ENCODE peak calls at places on chromosomes 2 and 18, in eight cellular contexts. O is KBM-7; N is heart right ventricle; K is Kasumi-1; L is activated T-helper 2 cell treated with anti-CD3 and anti-CD28 coated beads, Interferon-gamma antibody, Interleukin-2, Interleukin-4, amounts not matched to agents 10 μg/mL and 5 μg/mL and 100 μg/mL, durations not matched to agents 14 hours and 24 hours and 36 hours; C is T follicular helper cell; V is T-helper 1 cell; Z is NCI-H1092. S is an unnamed sample.

GRCh38 chr18:12264854-12265253 is 10.7 kb downstream of the CIDEA start:
- DNase-seq in K (no peak), L (no peak), Z (no peak), V (no peak), C (no peak), N (no peak), O (no peak), S (no peak)

GRCh38 chr2:221097568-221097915 is 474.6 kb downstream of the EPHA4 start:
- DNase-seq in N (no peak), V (no peak), L (no peak), C (no peak), O (no peak), K (no peak), Z (no peak), S (no peak)

GRCh38 chr2:44793322-44793870 is 148.1 kb upstream of the SIX3 start:
- DNase-seq in L (no peak), N (no peak), Z (no peak), C (no peak), K (peak), V (no peak), O (peak), S (no peak)

GRCh38 chr18:47594063-47594462 is 336.4 kb downstream of the SMAD2 start:
- DNase-seq in K (no peak), C (no peak), L (no peak), N (no peak), O (no peak), Z (peak), V (no peak), S (peak)

GRCh38 chr2:218981390-218982311 is 3.3 kb downstream of the FEV start:
- DNase-seq in C (peak), V (no peak), N (no peak), L (no peak), Z (no peak), O (no peak), K (no peak), S (no peak)

GRCh38 chr2:215156453-215156852 is 18.0 kb upstream of the ABCA12 start:
- DNase-seq in O (no peak), K (no peak), L (no peak), N (no peak), V (no peak), Z (no peak), C (no peak), S (no peak)

GRCh38 chr2:235446082-235446481 is 47.8 kb upstream of the AGAP1 start:
- DNase-seq in K (no peak), N (no peak), C (no peak), O (no peak), Z (no peak), V (no peak), L (no peak), S (no peak)

GRCh38 chr18:10015288-10015701 is 101.5 kb downstream of the VAPA start:
- DNase-seq in C (no peak), L (no peak), Z (no peak), O (no peak), V (no peak), N (no peak), K (no peak), S (no peak)

GRCh38 chr2:218648473-218649100 is 10.8 kb downstream of the ZNF142 start:
- DNase-seq in V (peak), N (no peak), O (peak), Z (no peak), K (peak), C (peak), L (peak), S (peak)

GRCh38 chr2:55357907-55358306 is 61.7 kb downstream of the CCDC88A start:
- DNase-seq in O (no peak), Z (no peak), C (no peak), N (no peak), L (no peak), V (no peak), K (no peak), S (no peak)

GRCh38 chr18:2926528-2926927 is 79.7 kb downstream of the EMILIN2 start:
- DNase-seq in V (no peak), Z (no peak), K (no peak), C (no peak), N (no peak), O (no peak), L (no peak), S (no peak)

GRCh38 chr2:175126661-175127060 is 41.3 kb downstream of the ATF2 start:
- DNase-seq in Z (no peak), N (no peak), K (no peak), V (no peak), O (no peak), C (no peak), L (no peak), S (no peak)

GRCh38 chr2:28164280-28164801 is 228.3 kb upstream of the FOSL2 start:
- DNase-seq in N (peak), Z (no peak), O (no peak), V (no peak), L (no peak), K (no peak), C (no peak), S (peak)

GRCh38 chr2:38330754-38331153 is 46.3 kb downstream of the ATL2 start:
- DNase-seq in Z (no peak), L (no peak), O (no peak), C (no peak), K (no peak), N (no peak), V (no peak), S (no peak)

GRCh38 chr18:76587147-76587885 is 92.3 kb upstream of the ZNF516 start:
- DNase-seq in O (no peak), C (no peak), Z (no peak), N (no peak), K (no peak), V (no peak), L (no peak), S (no peak)

GRCh38 chr2:142824756-142825155 is 52.7 kb upstream of the KYNU start:
- DNase-seq in K (no peak), C (no peak), Z (no peak), N (no peak), L (no peak), V (no peak), O (no peak), S (no peak)

GRCh38 chr2:79369127-79369526 is 143.7 kb upstream of the CTNNA2 start:
- DNase-seq in N (no peak), V (no peak), L (no peak), Z (no peak), O (no peak), K (peak), C (no peak), S (peak)

GRCh38 chr2:68356599-68357239 is 8.4 kb upstream of the PLEK start:
- DNase-seq in O (no peak), Z (no peak), C (no peak), K (no peak), N (no peak), V (no peak), L (no peak), S (no peak)

GRCh38 chr2:236668531-236668969 is 98.9 kb downstream of the ACKR3 start:
- DNase-seq in C (no peak), L (no peak), Z (no peak), V (no peak), K (no peak), N (no peak), O (no peak), S (no peak)

GRCh38 chr18:3901811-3902210 is 451.8 kb downstream of the TGIF1 start:
- DNase-seq in C (no peak), O (no peak), L (no peak), K (no peak), Z (no peak), V (no peak), N (no peak), S (no peak)

GRCh38 chr2:162057426-162057825 is 16.6 kb downstream of the DPP4 start:
- DNase-seq in N (no peak), V (no peak), K (no peak), C (no peak), Z (no peak), L (no peak), O (no peak), S (no peak)

GRCh38 chr18:328928-329327 is 61.1 kb upstream of the THOC1 start:
- DNase-seq in L (no peak), K (no peak), Z (no peak), N (no peak), C (no peak), V (no peak), O (no peak), S (no peak)

GRCh38 chr18:41378628-41379027 is 576.4 kb upstream of the PIK3C3 start:
- DNase-seq in Z (no peak), N (no peak), L (no peak), V (no peak), O (no peak), K (no peak), C (no peak), S (no peak)

GRCh38 chr2:9663008-9663879 is 32.4 kb upstream of the YWHAQ start:
- DNase-seq in N (no peak), O (no peak), L (no peak), C (no peak), V (no peak), K (no peak), Z (no peak), S (no peak)

GRCh38 chr2:103161456-103162289 is 399.8 kb downstream of the TMEM182 start:
- DNase-seq in L (no peak), Z (peak), V (no peak), K (peak), O (peak), N (no peak), C (no peak), S (peak)

GRCh38 chr2:235577404-235578330 is 83.8 kb downstream of the AGAP1 start:
- DNase-seq in N (peak), Z (peak), V (no peak), C (no peak), K (no peak), L (no peak), O (no peak), S (peak)

GRCh38 chr2:6423131-6423530 is 442.6 kb downstream of the CMPK2 start:
- DNase-seq in C (no peak), O (no peak), V (no peak), N (no peak), Z (no peak), L (no peak), K (no peak), S (no peak)

GRCh38 chr2:230660294-230661060 is 52.2 kb upstream of the CAB39 start:
- DNase-seq in V (peak), O (peak), K (peak), L (peak), N (peak), C (no peak), Z (no peak), S (no peak)